ENCODE peak calls at places on chromosomes 5 and 9, in four cellular contexts. One of them, this sample, is unnamed.

GRCh38 chr5:77900691-77901090 is 124.6 kb upstream of the TBCA start:
- DNase-seq in Right ventricle myocardium superior: no peak
- DNase-seq in hypothalamus: peak
- DNase-seq in AML-193: no peak
- DNase-seq in this sample: no peak

GRCh38 chr9:127402401-127403090 is 5.6 kb downstream of the SLC2A8 start:
- DNase-seq in Right ventricle myocardium superior: no peak
- DNase-seq in hypothalamus: no peak
- DNase-seq in AML-193: no peak
- DNase-seq in this sample: no peak

GRCh38 chr9:1997646-1998045 is 17.5 kb upstream of the SMARCA2 start:
- DNase-seq in Right ventricle myocardium superior: no peak
- DNase-seq in hypothalamus: no peak
- DNase-seq in AML-193: no peak
- DNase-seq in this sample: no peak

GRCh38 chr5:18465833-18466681 is 831.8 kb downstream of the TAF11L14 start:
- DNase-seq in Right ventricle myocardium superior: no peak
- DNase-seq in hypothalamus: peak
- DNase-seq in AML-193: peak
- DNase-seq in this sample: no peak

GRCh38 chr9:136688274-136689107 is 1.2 kb upstream of the AGPAT2 start:
- DNase-seq in Right ventricle myocardium superior: no peak
- DNase-seq in hypothalamus: no peak
- DNase-seq in AML-193: no peak
- DNase-seq in this sample: no peak

GRCh38 chr9:71487046-71487445 is 281.3 kb downstream of the CEMIP2 start:
- DNase-seq in Right ventricle myocardium superior: no peak
- DNase-seq in hypothalamus: no peak
- DNase-seq in AML-193: no peak
- DNase-seq in this sample: no peak

GRCh38 chr9:125650271-125650737 is 56.7 kb downstream of the MAPKAP1 start:
- DNase-seq in Right ventricle myocardium superior: no peak
- DNase-seq in hypothalamus: no peak
- DNase-seq in AML-193: peak
- DNase-seq in this sample: no peak

GRCh38 chr9:88971131-88971960 is 19.9 kb upstream of the S1PR3 start:
- DNase-seq in Right ventricle myocardium superior: no peak
- DNase-seq in hypothalamus: no peak
- DNase-seq in AML-193: no peak
- DNase-seq in this sample: no peak

GRCh38 chr9:138006576-138007233 is 129.1 kb downstream of the CACNA1B start:
- DNase-seq in Right ventricle myocardium superior: peak
- DNase-seq in hypothalamus: no peak
- DNase-seq in AML-193: no peak
- DNase-seq in this sample: no peak

GRCh38 chr5:132825165-132825823 is 5.2 kb downstream of the SHROOM1 start:
- DNase-seq in Right ventricle myocardium superior: no peak
- DNase-seq in hypothalamus: no peak
- DNase-seq in AML-193: no peak
- DNase-seq in this sample: no peak

GRCh38 chr5:173315495-173316352 is 12.5 kb downstream of the STC2 start:
- DNase-seq in Right ventricle myocardium superior: no peak
- DNase-seq in hypothalamus: no peak
- DNase-seq in AML-193: no peak
- DNase-seq in this sample: peak

GRCh38 chr9:134211811-134212460 is 47.6 kb upstream of the RNU6ATAC start:
- DNase-seq in Right ventricle myocardium superior: no peak
- DNase-seq in hypothalamus: no peak
- DNase-seq in AML-193: no peak
- DNase-seq in this sample: no peak

GRCh38 chr9:131722260-131722659 is 17.6 kb downstream of the RAPGEF1 start:
- DNase-seq in Right ventricle myocardium superior: peak
- DNase-seq in hypothalamus: no peak
- DNase-seq in AML-193: no peak
- DNase-seq in this sample: no peak

GRCh38 chr5:174773371-174773770 is 49.0 kb downstream of the MSX2 start:
- DNase-seq in Right ventricle myocardium superior: no peak
- DNase-seq in hypothalamus: no peak
- DNase-seq in AML-193: no peak
- DNase-seq in this sample: no peak

GRCh38 chr5:44911501-44911900 is 102.8 kb downstream of the MRPS30 start:
- DNase-seq in Right ventricle myocardium superior: no peak
- DNase-seq in hypothalamus: no peak
- DNase-seq in AML-193: no peak
- DNase-seq in this sample: no peak

GRCh38 chr5:52856564-52856963 is 68.8 kb downstream of the ITGA1 start:
- DNase-seq in Right ventricle myocardium superior: no peak
- DNase-seq in hypothalamus: no peak
- DNase-seq in AML-193: peak
- DNase-seq in this sample: no peak

GRCh38 chr5:96245401-96246091 is 187.5 kb downstream of the PCSK1 start:
- DNase-seq in Right ventricle myocardium superior: no peak
- DNase-seq in hypothalamus: no peak
- DNase-seq in AML-193: no peak
- DNase-seq in this sample: no peak

GRCh38 chr5:120683580-120683979 is 219.5 kb downstream of the PRR16 start:
- DNase-seq in Right ventricle myocardium superior: no peak
- DNase-seq in hypothalamus: no peak
- DNase-seq in AML-193: no peak
- DNase-seq in this sample: no peak

GRCh38 chr5:17743580-17744435 is 109.5 kb downstream of the TAF11L14 start:
- DNase-seq in Right ventricle myocardium superior: no peak
- DNase-seq in hypothalamus: no peak
- DNase-seq in AML-193: no peak
- DNase-seq in this sample: no peak

GRCh38 chr5:665541-665955 is 27.6 kb downstream of the TPPP start:
- DNase-seq in Right ventricle myocardium superior: peak
- DNase-seq in hypothalamus: no peak
- DNase-seq in AML-193: no peak
- DNase-seq in this sample: no peak

GRCh38 chr9:117622347-117622746 is 81.9 kb upstream of the TLR4 start:
- DNase-seq in Right ventricle myocardium superior: no peak
- DNase-seq in hypothalamus: no peak
- DNase-seq in AML-193: peak
- DNase-seq in this sample: no peak

GRCh38 chr5:66252849-66253248 is 108.7 kb downstream of the SREK1 start:
- DNase-seq in Right ventricle myocardium superior: no peak
- DNase-seq in hypothalamus: no peak
- DNase-seq in AML-193: no peak
- DNase-seq in this sample: no peak

This sample was measured in AG04450.